ENCODE peak calls at places on chromosomes 3 and 15, in ten cellular contexts. S is cerebellum, Y is tibial nerve, J is nucleus accumbens, X is small intestine, R is fibroblast of pulmonary artery, L is SW480, O is lower lobe of right lung, N is body of pancreas, E is fibroblast of the conjunctiva. V is an unnamed sample.

GRCh38 chr15:66935688-66936087 is 129.7 kb upstream of the SMAD3 start:
- DNase-seq in S (no peak), Y (no peak), J (no peak), X (no peak), R (no peak), L (no peak), O (no peak), N (no peak), E (no peak), V (no peak)

GRCh38 chr3:175338775-175339535 is 479.8 kb downstream of the NAALADL2 start:
- DNase-seq in S (no peak), Y (peak; percentile 9), J (no peak), X (peak; percentile 76), R (peak; percentile 36), L (no peak), O (peak; percentile 54), N (no peak), E (peak; percentile 82), V (peak; percentile 60)

GRCh38 chr15:66900586-66901310 is 164.7 kb upstream of the SMAD3 start:
- DNase-seq in S (no peak), Y (no peak), J (no peak), X (no peak), R (no peak), L (no peak), O (no peak), N (no peak), E (no peak), V (no peak)

GRCh38 chr3:185200639-185201038 is 47.8 kb upstream of the C3orf70 start:
- DNase-seq in S (no peak), Y (no peak), J (no peak), X (no peak), R (peak; percentile 76), L (no peak), O (no peak), N (no peak), E (no peak), V (peak; percentile 71)

GRCh38 chr15:68700395-68701123 is 120.1 kb downstream of the ANP32A start:
- DNase-seq in S (peak; percentile 84), Y (no peak), J (peak; percentile 81), X (no peak), R (peak; percentile 69), L (no peak), O (no peak), N (no peak), E (peak; percentile 6), V (peak; percentile 59)

GRCh38 chr3:120956143-120956542 is 48.1 kb downstream of the STXBP5L start:
- DNase-seq in S (no peak), Y (no peak), J (no peak), X (no peak), R (no peak), L (no peak), O (no peak), N (no peak), E (no peak), V (no peak)

GRCh38 chr15:38996111-38996541 is 431.5 kb upstream of the RASGRP1 start:
- DNase-seq in S (no peak), Y (no peak), J (no peak), X (no peak), R (peak; percentile 95), L (no peak), O (no peak), N (peak; percentile 28), E (peak; percentile 46), V (peak; percentile 85)

GRCh38 chr3:124800511-124801374 is 70.5 kb downstream of the UMPS start:
- DNase-seq in S (peak; percentile 52), Y (no peak), J (peak; percentile 52), X (no peak), R (peak; percentile 81), L (no peak), O (no peak), N (peak; percentile 41), E (no peak), V (no peak)

GRCh38 chr3:15347104-15347736 is 14.8 kb upstream of the SH3BP5 start:
- DNase-seq in S (no peak), Y (no peak), J (no peak), X (no peak), R (no peak), L (peak; percentile 19), O (no peak), N (no peak), E (no peak), V (no peak)

GRCh38 chr3:5431811-5432378 is 244.4 kb downstream of the EDEM1 start:
- DNase-seq in S (no peak), Y (no peak), J (no peak), X (peak; percentile 44), R (no peak), L (no peak), O (no peak), N (peak; percentile 15), E (no peak), V (no peak)